ENCODE peak calls at places on chromosomes 3 and 15, in five cellular contexts. One of them, this sample, is unnamed.

GRCh38 chr3:172138031-172138538 is 98.7 kb downstream of the FNDC3B start:
- DNase-seq in Daoy: peak
- DNase-seq in myocyte: no peak
- DNase-seq in mesendoderm: peak
- DNase-seq in hepatic stellate cell: no peak
- DNase-seq in this sample: no peak

GRCh38 chr15:39028069-39028468 is 463.5 kb upstream of the RASGRP1 start:
- DNase-seq in mesendoderm: no peak
- DNase-seq in Daoy: peak
- DNase-seq in hepatic stellate cell: peak
- DNase-seq in myocyte: peak
- DNase-seq in this sample: no peak

GRCh38 chr3:77620009-77620408 is 580.1 kb downstream of the ROBO2 start:
- DNase-seq in hepatic stellate cell: no peak
- DNase-seq in Daoy: no peak
- DNase-seq in mesendoderm: no peak
- DNase-seq in myocyte: no peak
- DNase-seq in this sample: no peak

GRCh38 chr3:198113219-198114053 is 153.4 kb downstream of the LMLN start:
- DNase-seq in hepatic stellate cell: peak
- DNase-seq in mesendoderm: peak
- DNase-seq in myocyte: no peak
- DNase-seq in Daoy: no peak
- DNase-seq in this sample: peak

GRCh38 chr3:138124689-138125420 is 7.3 kb downstream of the A4GNT start:
- DNase-seq in hepatic stellate cell: peak
- DNase-seq in mesendoderm: no peak
- DNase-seq in Daoy: no peak
- DNase-seq in myocyte: peak
- DNase-seq in this sample: no peak

GRCh38 chr3:169998668-169999131 is 32.1 kb downstream of the SEC62 start:
- DNase-seq in myocyte: peak
- DNase-seq in Daoy: no peak
- DNase-seq in hepatic stellate cell: peak
- DNase-seq in mesendoderm: no peak
- DNase-seq in this sample: no peak

GRCh38 chr3:174873832-174874231 is 14.7 kb downstream of the NAALADL2 start:
- DNase-seq in hepatic stellate cell: no peak
- DNase-seq in Daoy: no peak
- DNase-seq in myocyte: no peak
- DNase-seq in mesendoderm: no peak
- DNase-seq in this sample: no peak

GRCh38 chr3:13189639-13190375 is 116.6 kb upstream of the IQSEC1 start:
- DNase-seq in Daoy: peak
- DNase-seq in myocyte: peak
- DNase-seq in mesendoderm: no peak
- DNase-seq in hepatic stellate cell: peak
- DNase-seq in this sample: peak

GRCh38 chr3:187744169-187745151 is 808 bp downstream of the BCL6 start:
- DNase-seq in Daoy: peak
- DNase-seq in myocyte: peak
- DNase-seq in mesendoderm: peak
- DNase-seq in hepatic stellate cell: peak
- DNase-seq in this sample: peak

GRCh38 chr15:43403616-43404015 is 32.7 kb downstream of the TUBGCP4 start:
- DNase-seq in hepatic stellate cell: no peak
- DNase-seq in myocyte: no peak
- DNase-seq in Daoy: no peak
- DNase-seq in mesendoderm: no peak
- DNase-seq in this sample: no peak

GRCh38 chr15:100001405-100001804 is 268.2 kb upstream of the LYSMD4 start:
- DNase-seq in Daoy: peak
- DNase-seq in hepatic stellate cell: no peak
- DNase-seq in mesendoderm: no peak
- DNase-seq in myocyte: no peak
- DNase-seq in this sample: peak

GRCh38 chr3:197460002-197460401 is 95.8 kb downstream of the BDH1 start:
- DNase-seq in Daoy: no peak
- DNase-seq in hepatic stellate cell: no peak
- DNase-seq in myocyte: no peak
- DNase-seq in mesendoderm: no peak
- DNase-seq in this sample: no peak

GRCh38 chr3:97232635-97233034 is 418.2 kb downstream of the EPHA6 start:
- DNase-seq in Daoy: no peak
- DNase-seq in myocyte: no peak
- DNase-seq in mesendoderm: no peak
- DNase-seq in hepatic stellate cell: no peak
- DNase-seq in this sample: no peak

GRCh38 chr3:182414586-182414985 is 378.7 kb upstream of the ATP11B start:
- DNase-seq in Daoy: no peak
- DNase-seq in mesendoderm: no peak
- DNase-seq in myocyte: peak
- DNase-seq in hepatic stellate cell: no peak
- DNase-seq in this sample: no peak

GRCh38 chr15:40344631-40345120 is 3.9 kb upstream of the CCDC9B start:
- DNase-seq in hepatic stellate cell: peak
- DNase-seq in Daoy: peak
- DNase-seq in myocyte: peak
- DNase-seq in mesendoderm: peak
- DNase-seq in this sample: peak

GRCh38 chr3:146594843-146595482 is 10.2 kb downstream of the PLSCR5 start:
- DNase-seq in hepatic stellate cell: no peak
- DNase-seq in mesendoderm: no peak
- DNase-seq in Daoy: peak
- DNase-seq in myocyte: peak
- DNase-seq in this sample: no peak

GRCh38 chr3:23750573-23751484 is 54.9 kb upstream of the UBE2E1 start:
- DNase-seq in hepatic stellate cell: no peak
- DNase-seq in mesendoderm: no peak
- DNase-seq in myocyte: no peak
- DNase-seq in Daoy: peak
- DNase-seq in this sample: no peak

GRCh38 chr3:195270350-195271115 is 426 bp downstream of the XXYLT1 start:
- DNase-seq in hepatic stellate cell: peak
- DNase-seq in Daoy: peak
- DNase-seq in myocyte: peak
- DNase-seq in mesendoderm: peak
- DNase-seq in this sample: peak

GRCh38 chr3:120678331-120678845 is 3.7 kb downstream of the HGD start:
- DNase-seq in Daoy: peak
- DNase-seq in hepatic stellate cell: no peak
- DNase-seq in myocyte: peak
- DNase-seq in mesendoderm: peak
- DNase-seq in this sample: no peak

GRCh38 chr3:107082527-107082926 is 294.7 kb upstream of the CCDC54 start:
- DNase-seq in hepatic stellate cell: no peak
- DNase-seq in mesendoderm: no peak
- DNase-seq in myocyte: no peak
- DNase-seq in Daoy: no peak
- DNase-seq in this sample: no peak

GRCh38 chr15:86362556-86362955 is 282.9 kb downstream of the AGBL1 start:
- DNase-seq in myocyte: peak
- DNase-seq in mesendoderm: peak
- DNase-seq in hepatic stellate cell: no peak
- DNase-seq in Daoy: peak
- DNase-seq in this sample: no peak

GRCh38 chr3:151395806-151396205 is 11.3 kb upstream of the P2RY12 start:
- DNase-seq in hepatic stellate cell: no peak
- DNase-seq in Daoy: peak
- DNase-seq in myocyte: no peak
- DNase-seq in mesendoderm: no peak
- DNase-seq in this sample: no peak